ENCODE peak calls at places on chromosomes 2 and 18, in nine cellular contexts. G, C, J, K, X, Q, S, U and Y are unnamed samples.

GRCh38 chr2:67018318-67018717 is 378.8 kb upstream of the ETAA1 start:
- DNase-seq in G (no peak), C (no peak), J (no peak), K (no peak), X (no peak), Q (no peak), S (no peak), U (no peak), Y (no peak)

GRCh38 chr2:109527846-109528705 is 85.7 kb downstream of the SEPTIN10 start:
- DNase-seq in G (no peak), C (no peak), J (no peak), K (no peak), X (no peak), Q (no peak), S (no peak), U (no peak), Y (no peak)

GRCh38 chr2:186595219-186595618 is 5.4 kb downstream of the ITGAV start:
- DNase-seq in G (no peak), C (peak), J (no peak), K (no peak), X (no peak), Q (no peak), S (no peak), U (no peak), Y (peak)

GRCh38 chr2:191933307-191934105 is 86.6 kb upstream of the CAVIN2 start:
- DNase-seq in G (no peak), C (peak), J (no peak), K (no peak), X (no peak), Q (no peak), S (peak), U (no peak), Y (no peak)

GRCh38 chr2:218997730-218998129 is 4.5 kb upstream of the CRYBA2 start:
- DNase-seq in G (no peak), C (no peak), J (no peak), K (no peak), X (no peak), Q (no peak), S (no peak), U (peak), Y (no peak)

GRCh38 chr18:41226186-41226585 is 728.8 kb upstream of the PIK3C3 start:
- DNase-seq in G (peak), C (no peak), J (no peak), K (no peak), X (no peak), Q (no peak), S (no peak), U (no peak), Y (no peak)

GRCh38 chr2:221494556-221494955 is 77.5 kb downstream of the EPHA4 start:
- DNase-seq in G (no peak), C (peak), J (peak), K (no peak), X (no peak), Q (no peak), S (no peak), U (no peak), Y (no peak)

GRCh38 chr18:14945984-14946383 is 198.0 kb downstream of the ANKRD30B start:
- DNase-seq in G (no peak), C (peak), J (no peak), K (no peak), X (no peak), Q (no peak), S (no peak), U (no peak), Y (no peak)

GRCh38 chr18:59744271-59744721 is 47.1 kb upstream of the CCBE1 start:
- DNase-seq in G (no peak), C (peak), J (no peak), K (no peak), X (no peak), Q (no peak), S (no peak), U (no peak), Y (no peak)

GRCh38 chr2:113167115-113167932 is 6.4 kb upstream of the PSD4 start:
- DNase-seq in G (no peak), C (no peak), J (peak), K (peak), X (no peak), Q (no peak), S (peak), U (no peak), Y (peak)

GRCh38 chr18:34122724-34123334 is 101.9 kb downstream of the NOL4 start:
- DNase-seq in G (peak), C (peak), J (peak), K (no peak), X (no peak), Q (peak), S (peak), U (peak), Y (peak)

GRCh38 chr2:38750793-38751042 is 443 bp downstream of the SRSF7 start:
- DNase-seq in G (no peak), C (no peak), J (peak), K (peak), X (no peak), Q (peak), S (peak), U (peak), Y (peak)

GRCh38 chr2:237486819-237487448 is at the start of gene MLPH:
- DNase-seq in G (no peak), C (peak), J (peak), K (no peak), X (no peak), Q (peak), S (no peak), U (no peak), Y (peak)

GRCh38 chr2:73516033-73516432 is 126.2 kb downstream of the NAT8 start:
- DNase-seq in G (no peak), C (no peak), J (no peak), K (no peak), X (no peak), Q (no peak), S (no peak), U (no peak), Y (no peak)

GRCh38 chr2:46298522-46299351 is 1.5 kb downstream of the EPAS1 start:
- DNase-seq in G (no peak), C (peak), J (peak), K (peak), X (no peak), Q (peak), S (peak), U (peak), Y (peak)

GRCh38 chr2:118521960-118522359 is 325.5 kb downstream of the EN1 start:
- DNase-seq in G (no peak), C (no peak), J (no peak), K (no peak), X (no peak), Q (no peak), S (no peak), U (no peak), Y (no peak)

GRCh38 chr2:173347305-173348168 is 7.1 kb upstream of the CDCA7 start:
- DNase-seq in G (no peak), C (no peak), J (no peak), K (no peak), X (no peak), Q (peak), S (no peak), U (peak), Y (peak)

GRCh38 chr18:21439453-21439852 is 161.1 kb downstream of the ESCO1 start:
- DNase-seq in G (no peak), C (peak), J (no peak), K (no peak), X (no peak), Q (no peak), S (no peak), U (no peak), Y (no peak)

GRCh38 chr2:162317910-162318279 is 589 bp downstream of the IFIH1 start:
- DNase-seq in G (no peak), C (peak), J (peak), K (peak), X (no peak), Q (no peak), S (peak), U (no peak), Y (no peak)

GRCh38 chr2:85413592-85414421 is 3.6 kb upstream of the CAPG start:
- DNase-seq in G (no peak), C (peak), J (peak), K (peak), X (no peak), Q (peak), S (peak), U (no peak), Y (peak)

GRCh38 chr2:85157345-85157744 is 24.2 kb downstream of the TCF7L1 start:
- DNase-seq in G (no peak), C (no peak), J (no peak), K (no peak), X (no peak), Q (no peak), S (no peak), U (no peak), Y (no peak)

GRCh38 chr2:98917031-98917459 is 19.0 kb downstream of the CRACDL start:
- DNase-seq in G (peak), C (peak), J (no peak), K (no peak), X (no peak), Q (no peak), S (no peak), U (no peak), Y (no peak)

GRCh38 chr2:5535301-5535700 is 156.9 kb upstream of the SOX11 start:
- DNase-seq in G (no peak), C (no peak), J (no peak), K (no peak), X (no peak), Q (no peak), S (no peak), U (no peak), Y (no peak)

GRCh38 chr18:14914126-14914525 is 166.2 kb downstream of the ANKRD30B start:
- DNase-seq in G (no peak), C (no peak), J (no peak), K (no peak), X (no peak), Q (no peak), S (no peak), U (no peak), Y (no peak)

GRCh38 chr2:119490653-119491195 is 33.6 kb downstream of the SCTR start:
- DNase-seq in G (no peak), C (no peak), J (no peak), K (no peak), X (no peak), Q (no peak), S (no peak), U (no peak), Y (no peak)

GRCh38 chr2:177964892-177965291 is 107.7 kb downstream of the PDE11A start:
- DNase-seq in G (no peak), C (no peak), J (no peak), K (no peak), X (no peak), Q (no peak), S (no peak), U (no peak), Y (no peak)

GRCh38 chr2:83689402-83689801 is 769.7 kb downstream of the SUCLG1 start:
- DNase-seq in G (no peak), C (no peak), J (no peak), K (no peak), X (no peak), Q (no peak), S (no peak), U (no peak), Y (no peak)

GRCh38 chr2:143083636-143084035 is 45.6 kb upstream of the ARHGAP15 start:
- DNase-seq in G (peak), C (peak), J (no peak), K (no peak), X (no peak), Q (no peak), S (no peak), U (no peak), Y (no peak)

GRCh38 chr18:35658112-35658511 is 76.6 kb downstream of the GALNT1 start:
- DNase-seq in G (no peak), C (no peak), J (no peak), K (no peak), X (no peak), Q (no peak), S (no peak), U (no peak), Y (no peak)

GRCh38 chr18:34631071-34631470 is 79.0 kb upstream of the DTNA start:
- DNase-seq in G (no peak), C (no peak), J (no peak), K (no peak), X (no peak), Q (no peak), S (no peak), U (no peak), Y (no peak)

GRCh38 chr2:159399716-159400525 is 113.4 kb upstream of the WDSUB1 start:
- DNase-seq in G (no peak), C (no peak), J (no peak), K (no peak), X (no peak), Q (no peak), S (no peak), U (no peak), Y (no peak)

GRCh38 chr2:163157891-163158511 is 319.4 kb upstream of the KCNH7 start:
- DNase-seq in G (no peak), C (peak), J (no peak), K (no peak), X (no peak), Q (no peak), S (no peak), U (no peak), Y (no peak)

GRCh38 chr2:138814123-138814883 is 34.1 kb upstream of the NXPH2 start:
- DNase-seq in G (no peak), C (no peak), J (no peak), K (no peak), X (no peak), Q (peak), S (no peak), U (peak), Y (no peak)

GRCh38 chr2:102603904-102604303 is 15.4 kb upstream of the SLC9A2 start:
- DNase-seq in G (no peak), C (no peak), J (no peak), K (no peak), X (peak), Q (no peak), S (no peak), U (no peak), Y (peak)

GRCh38 chr2:65108778-65109177 is 21.1 kb downstream of the RAB1A start:
- DNase-seq in G (no peak), C (no peak), J (no peak), K (no peak), X (no peak), Q (no peak), S (no peak), U (no peak), Y (no peak)

GRCh38 chr2:203446780-203447179 is 88.3 kb downstream of the RAPH1 start:
- DNase-seq in G (no peak), C (no peak), J (no peak), K (no peak), X (no peak), Q (no peak), S (no peak), U (no peak), Y (no peak)

GRCh38 chr2:224242543-224242942 is 159.4 kb downstream of the FAM124B start:
- DNase-seq in G (no peak), C (no peak), J (no peak), K (no peak), X (no peak), Q (no peak), S (no peak), U (no peak), Y (no peak)

GRCh38 chr2:232321156-232321816 is 57.3 kb upstream of the ALPP start:
- DNase-seq in G (no peak), C (no peak), J (no peak), K (peak), X (no peak), Q (peak), S (peak), U (no peak), Y (no peak)

GRCh38 chr2:128513416-128514283 is 195.0 kb upstream of the HS6ST1 start:
- DNase-seq in G (no peak), C (no peak), J (no peak), K (no peak), X (peak), Q (no peak), S (no peak), U (no peak), Y (no peak)